ENCODE peak calls at places on chromosomes 11 and 22, in nine cellular contexts. U is BE2C; T is stimulated activated CD4-positive, alpha-beta T cell treated with anti-CD3 and anti-CD28 coated beads, Interleukin-12 subunit alpha, Interleukin-12 subunit beta, amount 100 ng/mL, for 4 hours; H is T-helper 2 cell; D is NCI-H1105 treated with DMSO at 0.1 percent for 48 hours; Y is stimulated activated CD8-positive, alpha-beta memory T cell treated with anti-CD3 and anti-CD28 coated beads, Interleukin-7, amount 100 ng/mL, for 1 hour; I is NCI-H187 treated with DMSO at 0.1 percent for 48 hours; F is fibroblast of mammary gland; J is DMS53. N is an unnamed sample.

GRCh38 chr22:23128269-23129108 is 13.3 kb downstream of the RSPH14 start:
- DNase-seq in D (peak), U (peak), T (peak), I (no peak), J (peak), F (peak), Y (peak), H (no peak), N (no peak)

GRCh38 chr11:118892515-118892914 is 8.8 kb downstream of the CXCR5 start:
- DNase-seq in T (no peak), J (peak), F (no peak), Y (no peak), D (peak), H (no peak), U (no peak), I (peak), N (no peak)

GRCh38 chr22:23789121-23789520 is 2.4 kb downstream of the SMARCB1 start:
- DNase-seq in F (no peak), D (peak), J (peak), U (no peak), Y (no peak), H (no peak), I (no peak), T (no peak), N (no peak)

GRCh38 chr11:86722041-86722440 is 49.6 kb upstream of the ME3 start:
- DNase-seq in U (no peak), I (no peak), D (no peak), J (no peak), T (no peak), Y (no peak), H (no peak), F (peak), N (no peak)

GRCh38 chr11:35974878-35975578 is 31.2 kb downstream of the LDLRAD3 start:
- DNase-seq in D (no peak), F (peak), U (no peak), Y (no peak), I (no peak), J (no peak), H (no peak), T (no peak), N (no peak)

GRCh38 chr11:43983221-43983795 is 40.9 kb downstream of the C11orf96 start:
- DNase-seq in J (peak), U (no peak), D (no peak), H (no peak), T (no peak), I (no peak), Y (no peak), F (no peak), N (no peak)

GRCh38 chr11:124194696-124195418 is 11.7 kb downstream of the OR10D3 start:
- DNase-seq in Y (no peak), T (peak), I (no peak), H (no peak), U (peak), J (peak), D (peak), F (peak), N (no peak)

GRCh38 chr22:44933829-44934735 is 75.7 kb downstream of the PHF21B start:
- DNase-seq in T (no peak), H (no peak), I (no peak), D (no peak), Y (no peak), F (no peak), U (no peak), J (peak), N (no peak)

GRCh38 chr22:38843201-38843715 is 570 bp downstream of the NPTXR start:
- DNase-seq in H (peak), U (peak), D (peak), T (peak), I (no peak), J (peak), F (peak), Y (peak), N (peak)

GRCh38 chr11:70470127-70470526 is 71.8 kb downstream of the CTTN start:
- DNase-seq in D (no peak), T (no peak), U (no peak), I (no peak), J (no peak), F (peak), Y (no peak), H (no peak), N (no peak)

GRCh38 chr22:47767403-47767802 is 1005.0 kb downstream of the TBC1D22A start:
- DNase-seq in H (no peak), Y (no peak), J (no peak), F (no peak), D (no peak), I (no peak), U (no peak), T (no peak), N (no peak)

GRCh38 chr11:126124284-126124683 is 61.6 kb upstream of the CDON start:
- DNase-seq in Y (no peak), I (no peak), T (no peak), D (peak), J (peak), F (no peak), H (no peak), U (no peak), N (no peak)

GRCh38 chr11:58000699-58001098 is 23.0 kb upstream of the OR9Q1 start:
- DNase-seq in D (no peak), H (no peak), J (no peak), F (no peak), I (no peak), Y (no peak), U (no peak), T (no peak), N (no peak)

GRCh38 chr11:8019671-8020597 is 32.8 kb downstream of the EIF3F start:
- DNase-seq in I (no peak), F (peak), J (peak), Y (no peak), H (no peak), U (peak), T (peak), D (peak), N (no peak)

GRCh38 chr22:31915499-31916065 is 28.8 kb upstream of the YWHAH start:
- DNase-seq in F (no peak), J (no peak), H (no peak), I (no peak), D (no peak), T (no peak), U (no peak), Y (no peak), N (no peak)

GRCh38 chr11:125114518-125114917 is 3.1 kb upstream of the TMEM218 start:
- DNase-seq in T (no peak), D (no peak), Y (no peak), F (peak), I (no peak), H (no peak), U (peak), J (peak), N (no peak)

GRCh38 chr11:63660972-63661371 is 10.2 kb downstream of the ATL3 start:
- DNase-seq in I (no peak), J (no peak), U (no peak), H (no peak), T (no peak), Y (no peak), F (no peak), D (no peak), N (no peak)

N was measured in activated gamma-delta T cell.